ENCODE peak calls at places on chromosomes 16 and 17, in eight cellular contexts. I is fibroblast of lung, G is GM06990, C is OCI-LY7, Q is HepG2, X is body of pancreas, O is pancreas, Z is heart left ventricle. B is an unnamed sample.

GRCh38 chr17:77319211-77320031 is 178.7 kb downstream of the SEC14L1 start:
- DNase-seq in I (peak; percentile 81), G (peak; percentile 78), C (peak; percentile 57), Q (no peak), X (peak; percentile 83), O (peak; percentile 76), Z (peak; percentile 91), B (no peak)

GRCh38 chr17:49809056-49809455 is 20.6 kb downstream of the KAT7 start:
- DNase-seq in I (no peak), G (no peak), C (no peak), Q (no peak), X (no peak), O (no peak), Z (no peak), B (no peak)

GRCh38 chr16:54739381-54739780 is 191.3 kb upstream of the IRX5 start:
- DNase-seq in I (no peak), G (no peak), C (no peak), Q (no peak), X (no peak), O (no peak), Z (no peak), B (no peak)

GRCh38 chr17:15971108-15971507 is 26.2 kb downstream of the ADORA2B start:
- DNase-seq in I (no peak), G (no peak), C (no peak), Q (no peak), X (no peak), O (no peak), Z (no peak), B (no peak)

GRCh38 chr16:29743475-29743826 is 2.3 kb downstream of the C16orf54 start:
- DNase-seq in I (no peak), G (no peak), C (no peak), Q (no peak), X (no peak), O (no peak), Z (no peak), B (no peak)

GRCh38 chr16:11977206-11978041 is 890 bp downstream of the SNX29 start:
- DNase-seq in I (peak; percentile 66), G (no peak), C (no peak), Q (no peak), X (no peak), O (no peak), Z (peak; percentile 34), B (no peak)

GRCh38 chr16:84378567-84378966 is 10.2 kb downstream of the ATP2C2 start:
- DNase-seq in I (no peak), G (no peak), C (no peak), Q (no peak), X (no peak), O (no peak), Z (no peak), B (no peak)

GRCh38 chr16:13168091-13168572 is 266.7 kb downstream of the SHISA9 start:
- DNase-seq in I (no peak), G (no peak), C (peak; percentile 54), Q (no peak), X (no peak), O (no peak), Z (no peak), B (no peak)

GRCh38 chr17:77322534-77323412 is 182.0 kb downstream of the SEC14L1 start:
- DNase-seq in I (peak; percentile 99), G (peak; percentile 77), C (peak; percentile 91), Q (peak; percentile 85), X (peak; percentile 77), O (peak; percentile 66), Z (peak; percentile 91), B (peak; percentile 91)

GRCh38 chr17:42421479-42422332 is 1.4 kb downstream of the CAVIN1 start:
- DNase-seq in I (peak; percentile 49), G (no peak), C (no peak), Q (no peak), X (no peak), O (peak; percentile 75), Z (peak; percentile 71), B (no peak)

GRCh38 chr17:32588982-32589381 is 102.2 kb downstream of the CDK5R1 start:
- DNase-seq in I (no peak), G (no peak), C (no peak), Q (peak; percentile 11), X (no peak), O (no peak), Z (no peak), B (no peak)

GRCh38 chr17:9874722-9875121 is 30.3 kb downstream of the RCVRN start:
- DNase-seq in I (no peak), G (no peak), C (no peak), Q (no peak), X (no peak), O (no peak), Z (no peak), B (no peak)

GRCh38 chr17:76888661-76889060 is 20.5 kb downstream of the MGAT5B start:
- DNase-seq in I (no peak), G (no peak), C (no peak), Q (peak; percentile 23), X (no peak), O (no peak), Z (no peak), B (no peak)

GRCh38 chr17:27518750-27519521 is 62.7 kb downstream of the KSR1 start:
- DNase-seq in I (no peak), G (no peak), C (no peak), Q (no peak), X (no peak), O (no peak), Z (no peak), B (no peak)
- H3K4me3 ChIP-seq in I (no peak overlapping the region), G (peak overlapping the region; percentile 35), C (no peak overlapping the region), Q (no peak overlapping the region), X (no peak overlapping the region), O (no peak overlapping the region), Z (no peak overlapping the region), B (no peak overlapping the region)

GRCh38 chr16:24540575-24541240 is 1.3 kb downstream of the RBBP6 start:
- DNase-seq in I (no peak), G (peak; percentile 13), C (peak; percentile 72), Q (no peak), X (peak; percentile 11), O (no peak), Z (no peak), B (no peak)

GRCh38 chr16:24539850-24540484 is 601 bp downstream of the RBBP6 start:
- DNase-seq in I (peak; percentile 47), G (no peak), C (no peak), Q (no peak), X (peak; percentile 59), O (peak; percentile 87), Z (peak; percentile 67), B (no peak)

GRCh38 chr16:24537474-24538337 is 1.7 kb upstream of the RBBP6 start:
- DNase-seq in I (no peak), G (no peak), C (peak; percentile 57), Q (peak; percentile 62), X (no peak), O (no peak), Z (no peak), B (no peak)

GRCh38 chr16:24538756-24539294 is 541 bp upstream of the RBBP6 start:
- DNase-seq in I (no peak), G (no peak), C (no peak), Q (peak; percentile 85), X (peak; percentile 81), O (peak; percentile 66), Z (no peak), B (peak; percentile 60)

GRCh38 chr16:24539295-24539849 is at the start of gene RBBP6:
- DNase-seq in I (peak; percentile 97), G (peak; percentile 98), C (peak; percentile 97), Q (peak; percentile 94), X (peak; percentile 95), O (peak; percentile 97), Z (peak; percentile 96), B (peak; percentile 88)
- TF ChIP-seq CTCF in I (no peak), G (peak; percentile 43), C (peak; percentile 56), Q (peak; percentile 79), X (no peak), O (no peak), Z (peak; percentile 12), B (peak; percentile 13)

DNA sequence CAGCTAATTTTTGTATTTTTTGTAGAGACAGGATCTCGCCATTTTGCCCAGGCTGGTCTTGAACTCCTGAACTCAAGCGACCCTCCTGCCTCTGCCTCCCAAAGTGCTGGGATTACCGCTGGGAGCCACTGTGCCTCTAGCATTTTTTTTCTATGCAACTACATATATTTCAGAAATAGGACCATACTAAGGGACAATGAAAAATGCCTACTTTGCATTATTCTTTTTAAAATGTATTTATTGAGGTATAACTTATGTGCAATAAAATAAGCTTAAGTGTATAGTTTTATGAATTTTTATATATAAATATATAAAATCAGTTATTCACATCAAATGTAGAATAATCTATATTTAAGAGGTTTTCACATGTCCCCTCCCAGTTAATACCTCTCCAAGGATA is 38.1 kb downstream of the KATNIP start:
- DNase-seq in I (no peak), G (no peak), C (no peak), Q (no peak), X (no peak), O (no peak), Z (no peak), B (no peak)
- H3K4me3 ChIP-seq in I (no peak overlapping the region), G (no peak overlapping the region), C (no peak overlapping the region), Q (no peak overlapping the region), X (no peak overlapping the region), O (no peak overlapping the region), Z (no peak overlapping the region), B (no peak overlapping the region)

GRCh38 chr17:63948521-63948920 is 16.4 kb upstream of the CD79B start:
- DNase-seq in I (no peak), G (no peak), C (no peak), Q (no peak), X (no peak), O (peak; percentile 47), Z (no peak), B (no peak)

GRCh38 chr17:63947711-63948330 is 15.7 kb upstream of the CD79B start:
- DNase-seq in I (no peak), G (no peak), C (no peak), Q (no peak), X (no peak), O (peak; percentile 69), Z (no peak), B (no peak)

GRCh38 chr17:63944736-63945499 is 12.8 kb upstream of the CD79B start:
- DNase-seq in I (no peak), G (no peak), C (no peak), Q (no peak), X (no peak), O (peak; percentile 62), Z (no peak), B (no peak)

GRCh38 chr17:63945851-63946439 is 13.8 kb upstream of the CD79B start:
- DNase-seq in I (no peak), G (peak; percentile 55), C (peak; percentile 92), Q (peak; percentile 34), X (no peak), O (peak; percentile 42), Z (no peak), B (no peak)

DNA sequence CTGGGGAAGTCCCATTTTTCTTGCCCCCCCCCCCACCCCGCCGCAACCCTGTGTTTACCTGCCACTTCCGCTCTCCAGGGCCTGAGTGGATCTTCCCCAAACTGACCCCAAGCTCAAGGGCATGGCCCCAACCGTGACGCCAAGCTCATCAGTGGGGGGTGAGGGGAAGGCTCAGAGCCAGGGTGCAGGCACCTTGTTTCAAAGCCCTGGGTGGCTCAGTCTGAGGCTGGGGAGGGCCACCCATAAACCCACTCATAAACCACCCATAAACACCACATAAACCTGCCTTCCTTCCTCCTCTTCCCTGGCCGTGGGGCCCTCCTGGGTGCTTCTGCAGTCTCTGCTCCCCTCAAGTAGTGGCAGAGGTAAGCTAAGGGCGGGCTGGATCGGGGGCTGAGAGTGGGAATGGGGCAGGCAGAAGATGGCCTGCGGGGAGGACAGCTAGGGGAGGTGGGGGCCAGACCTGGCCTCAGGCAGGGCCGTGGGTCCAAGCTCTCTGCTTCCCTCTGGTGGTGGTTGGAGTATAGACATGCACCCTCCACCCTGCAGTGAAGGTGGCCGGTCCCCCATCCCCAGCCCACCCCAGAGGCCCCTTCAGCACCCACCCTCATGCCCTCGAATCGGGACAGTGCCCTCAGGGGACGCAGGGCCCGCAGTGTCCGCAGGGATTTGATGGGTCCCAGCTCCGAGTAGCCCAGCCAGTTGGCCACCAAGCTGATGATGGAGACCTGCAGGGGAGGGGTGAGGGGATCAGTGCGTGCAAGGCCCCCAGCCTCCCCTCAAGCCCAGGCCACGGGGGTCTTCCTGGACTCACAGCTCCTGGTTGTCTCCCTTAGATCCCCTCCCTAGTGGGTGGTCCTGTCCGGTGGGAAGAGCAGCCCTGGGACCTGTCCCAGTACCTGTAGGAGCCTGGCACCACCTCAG is 14.6 kb upstream of the CD79B start:
- DNase-seq in I (peak; percentile 28), G (peak; percentile 70), C (peak; percentile 85), Q (peak; percentile 48), X (peak; percentile 41), O (peak; percentile 60), Z (peak; percentile 42), B (no peak)
- TF ChIP-seq CTCF in I (no peak), G (peak; percentile 83), C (peak; percentile 80), Q (peak; percentile 92), X (peak; percentile 69), O (peak; percentile 75), Z (peak; percentile 80), B (peak; percentile 63)